ENCODE peak calls at places on chromosome 1, in six cellular contexts. O is prostate gland, E is lung, I is stomach, R is left lung, S is tibial artery. L is an unnamed sample.

GRCh38 chr1:74343191-74343590 is 108.0 kb downstream of the TNNI3K start:
- DNase-seq in O (no peak), E (no peak), R (no peak), I (no peak), S (no peak), L (no peak)

GRCh38 chr1:222818171-222818570 is 3.3 kb downstream of the DISP1 start:
- DNase-seq in E (no peak), I (no peak), R (no peak), S (no peak), O (no peak), L (no peak)

GRCh38 chr1:24110642-24111263 is 1.2 kb downstream of the MYOM3 start:
- DNase-seq in S (peak), O (no peak), E (no peak), R (no peak), I (no peak), L (no peak)

GRCh38 chr1:198529414-198529813 is 11.1 kb downstream of the ATP6V1G3 start:
- DNase-seq in O (no peak), I (no peak), E (no peak), R (no peak), S (no peak), L (no peak)

GRCh38 chr1:26771643-26772321 is 16.0 kb upstream of the PIGV start:
- DNase-seq in E (peak), S (peak), O (no peak), I (no peak), R (peak), L (peak)

GRCh38 chr1:213163278-213163711 is 112.3 kb downstream of the RPS6KC1 start:
- DNase-seq in I (no peak), R (no peak), E (no peak), O (no peak), S (no peak), L (no peak)

GRCh38 chr1:178470411-178470960 is 26.3 kb downstream of the CLEC20A start:
- DNase-seq in S (no peak), E (no peak), I (no peak), O (no peak), R (no peak), L (no peak)

GRCh38 chr1:200862713-200863415 is 9.9 kb upstream of the GPR25 start:
- DNase-seq in O (no peak), I (no peak), R (no peak), E (no peak), S (no peak), L (no peak)

GRCh38 chr1:100868364-100868995 is 26.2 kb downstream of the EXTL2 start:
- DNase-seq in I (no peak), O (no peak), S (no peak), R (no peak), E (no peak), L (no peak)

GRCh38 chr1:41728403-41729202 is 190.1 kb downstream of the HIVEP3 start:
- DNase-seq in R (peak), E (no peak), S (no peak), I (no peak), O (no peak), L (no peak)

GRCh38 chr1:43781574-43781973 is 74.2 kb downstream of the ST3GAL3 start:
- DNase-seq in R (no peak), O (no peak), I (no peak), S (no peak), E (no peak), L (no peak)

DNA sequence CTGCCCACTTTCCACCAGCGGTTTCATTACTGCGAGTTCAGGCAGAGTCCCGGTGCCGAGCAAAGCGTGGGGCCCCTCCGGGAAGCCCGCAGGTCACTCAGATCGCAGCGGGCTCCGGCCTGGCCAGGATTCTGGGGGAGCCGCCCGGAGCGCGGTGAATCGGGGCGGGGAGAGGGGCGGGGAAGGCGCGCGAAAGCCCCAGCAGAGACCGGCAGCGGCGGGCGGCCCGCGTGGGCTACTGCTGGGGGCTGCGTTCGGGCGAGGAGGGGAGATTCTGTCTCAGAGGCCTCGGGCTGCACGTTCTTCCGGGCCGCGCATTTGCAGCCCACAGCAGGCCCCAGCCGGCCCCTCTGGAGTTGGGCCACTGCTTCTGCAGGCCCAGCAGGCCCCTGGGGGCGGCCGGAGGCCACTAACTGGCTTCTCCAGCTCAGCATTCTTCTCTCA is 64.7 kb downstream of the SCCPDH start:
- DNase-seq in S (no peak), O (no peak), R (no peak), E (no peak), I (no peak), L (no peak)
- H3K4me3 ChIP-seq in S (peak), O (peak), R (peak), E (no peak), I (peak), L (peak)

GRCh38 chr1:22857661-22858060 is 115.0 kb downstream of the LACTBL1 start:
- DNase-seq in R (no peak), E (no peak), O (no peak), S (no peak), I (no peak), L (no peak)
- TF ChIP-seq CTCF in R (no peak), E (no peak), O (no peak), S (no peak), I (no peak), L (no peak)

DNA sequence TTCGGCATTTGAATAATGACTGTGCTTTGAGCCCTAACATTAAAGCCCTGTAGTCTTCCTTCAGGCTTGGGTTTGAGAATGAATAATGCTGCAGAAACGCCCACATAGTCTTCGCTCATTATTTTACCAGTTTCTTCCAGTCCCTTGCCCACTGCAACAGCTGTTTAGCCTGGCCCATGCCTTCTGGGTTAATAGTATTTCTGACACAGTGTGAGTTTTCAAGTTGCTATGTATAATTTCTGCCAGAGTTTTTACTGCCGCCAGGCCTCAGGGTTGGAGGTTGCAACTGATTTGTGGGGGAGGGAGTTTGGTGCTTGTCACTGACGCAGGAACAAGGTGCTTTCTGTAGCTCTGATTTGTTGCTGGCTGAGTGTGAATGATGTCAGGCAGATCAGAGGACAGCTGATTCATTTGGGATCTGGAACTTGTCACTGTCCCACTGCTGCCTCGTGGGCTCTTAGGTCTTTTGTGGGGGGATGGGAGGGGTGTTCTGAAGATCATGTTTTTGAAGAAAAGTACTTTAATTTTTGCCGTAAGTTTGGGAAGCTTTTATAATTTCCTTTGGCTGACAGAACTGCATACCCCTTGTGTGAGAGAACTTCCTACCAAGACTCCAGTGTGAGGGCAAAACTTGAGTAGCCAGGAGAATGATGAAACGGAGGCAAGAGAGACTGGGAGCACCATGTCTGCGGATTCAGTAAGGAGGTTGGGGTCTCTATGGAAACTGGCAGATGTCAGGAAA is 109.9 kb downstream of the MAST2 start:
- DNase-seq in O (no peak), S (peak), R (no peak), E (no peak), I (no peak), L (peak)
- H3K4me3 ChIP-seq in O (no peak), S (peak), R (no peak), E (no peak), I (no peak), L (no peak)

GRCh38 chr1:231079166-231079565 is 39.1 kb upstream of the FAM89A start:
- DNase-seq in E (no peak), I (no peak), S (no peak), O (no peak), R (no peak), L (no peak)
- TF ChIP-seq CTCF in E (no peak), I (no peak), S (no peak), O (no peak), R (no peak), L (no peak)

GRCh38 chr1:76867342-76868130 is at the start of gene ST6GALNAC5:
- DNase-seq in I (no peak), E (no peak), S (no peak), O (no peak), R (peak), L (no peak)
- H3K4me3 ChIP-seq in I (peak), E (peak), S (peak), O (peak), R (peak), L (peak)

L was measured in epithelial cell of proximal tubule.